ENCODE peak calls at places on chromosomes 11 and 22, in seven cellular contexts. One of them, this sample, is unnamed.
A peak's percentile ranks its signal among the peaks of the same experiment; 100 is the strongest.

GRCh38 chr11:34208266-34209135 is 103.1 kb downstream of the NAT10 start:
- DNase-seq in transverse colon: no peak
- DNase-seq in activated CD8-positive, alpha-beta memory T cell treated with anti-CD3 and anti-CD28 coated beads for 48 hours: no peak
- DNase-seq in naive B cell: no peak
- DNase-seq in HFF-Myc: no peak
- DNase-seq in CD4-positive, alpha-beta memory T cell: no peak
- DNase-seq in stimulated activated CD4-positive, alpha-beta T cell treated with anti-CD3 and anti-CD28 coated beads, Interleukin-12 subunit alpha, Interleukin-12 subunit beta, amount 100 ng/mL, for 48 hours: no peak
- DNase-seq in this sample: no peak

GRCh38 chr11:126352934-126353801 is 2.3 kb upstream of the ST3GAL4 start:
- DNase-seq in naive B cell: no peak
- DNase-seq in transverse colon: no peak
- DNase-seq in HFF-Myc: peak; percentile 32
- DNase-seq in CD4-positive, alpha-beta memory T cell: no peak
- DNase-seq in stimulated activated CD4-positive, alpha-beta T cell treated with anti-CD3 and anti-CD28 coated beads, Interleukin-12 subunit alpha, Interleukin-12 subunit beta, amount 100 ng/mL, for 48 hours: no peak
- DNase-seq in activated CD8-positive, alpha-beta memory T cell treated with anti-CD3 and anti-CD28 coated beads for 48 hours: no peak
- DNase-seq in this sample: peak; percentile 34

GRCh38 chr11:56396047-56396446 is 16.4 kb upstream of the OR5AL1 start:
- DNase-seq in CD4-positive, alpha-beta memory T cell: no peak
- DNase-seq in HFF-Myc: no peak
- DNase-seq in stimulated activated CD4-positive, alpha-beta T cell treated with anti-CD3 and anti-CD28 coated beads, Interleukin-12 subunit alpha, Interleukin-12 subunit beta, amount 100 ng/mL, for 48 hours: no peak
- DNase-seq in activated CD8-positive, alpha-beta memory T cell treated with anti-CD3 and anti-CD28 coated beads for 48 hours: no peak
- DNase-seq in transverse colon: no peak
- DNase-seq in naive B cell: no peak
- DNase-seq in this sample: peak; percentile 5

GRCh38 chr11:80841716-80842115 is 1400.9 kb upstream of the TENM4 start:
- DNase-seq in stimulated activated CD4-positive, alpha-beta T cell treated with anti-CD3 and anti-CD28 coated beads, Interleukin-12 subunit alpha, Interleukin-12 subunit beta, amount 100 ng/mL, for 48 hours: no peak
- DNase-seq in activated CD8-positive, alpha-beta memory T cell treated with anti-CD3 and anti-CD28 coated beads for 48 hours: no peak
- DNase-seq in transverse colon: no peak
- DNase-seq in CD4-positive, alpha-beta memory T cell: no peak
- DNase-seq in HFF-Myc: no peak
- DNase-seq in naive B cell: no peak
- DNase-seq in this sample: no peak

GRCh38 chr11:86395061-86395551 is 20.4 kb downstream of the CCDC81 start:
- DNase-seq in stimulated activated CD4-positive, alpha-beta T cell treated with anti-CD3 and anti-CD28 coated beads, Interleukin-12 subunit alpha, Interleukin-12 subunit beta, amount 100 ng/mL, for 48 hours: no peak
- DNase-seq in naive B cell: no peak
- DNase-seq in CD4-positive, alpha-beta memory T cell: no peak
- DNase-seq in activated CD8-positive, alpha-beta memory T cell treated with anti-CD3 and anti-CD28 coated beads for 48 hours: no peak
- DNase-seq in transverse colon: no peak
- DNase-seq in HFF-Myc: no peak
- DNase-seq in this sample: no peak

GRCh38 chr11:134014502-134014901 is 54.4 kb upstream of the JAM3 start:
- DNase-seq in naive B cell: no peak
- DNase-seq in CD4-positive, alpha-beta memory T cell: no peak
- DNase-seq in stimulated activated CD4-positive, alpha-beta T cell treated with anti-CD3 and anti-CD28 coated beads, Interleukin-12 subunit alpha, Interleukin-12 subunit beta, amount 100 ng/mL, for 48 hours: no peak
- DNase-seq in activated CD8-positive, alpha-beta memory T cell treated with anti-CD3 and anti-CD28 coated beads for 48 hours: no peak
- DNase-seq in HFF-Myc: no peak
- DNase-seq in transverse colon: no peak
- DNase-seq in this sample: peak; percentile 19

GRCh38 chr11:70090989-70091388 is 12.9 kb downstream of the ANO1 start:
- DNase-seq in transverse colon: no peak
- DNase-seq in CD4-positive, alpha-beta memory T cell: no peak
- DNase-seq in stimulated activated CD4-positive, alpha-beta T cell treated with anti-CD3 and anti-CD28 coated beads, Interleukin-12 subunit alpha, Interleukin-12 subunit beta, amount 100 ng/mL, for 48 hours: no peak
- DNase-seq in activated CD8-positive, alpha-beta memory T cell treated with anti-CD3 and anti-CD28 coated beads for 48 hours: no peak
- DNase-seq in naive B cell: no peak
- DNase-seq in HFF-Myc: no peak
- DNase-seq in this sample: no peak

GRCh38 chr22:40605676-40606250 is 30.8 kb downstream of the MRTFA start:
- DNase-seq in naive B cell: no peak
- DNase-seq in CD4-positive, alpha-beta memory T cell: no peak
- DNase-seq in transverse colon: no peak
- DNase-seq in activated CD8-positive, alpha-beta memory T cell treated with anti-CD3 and anti-CD28 coated beads for 48 hours: no peak
- DNase-seq in stimulated activated CD4-positive, alpha-beta T cell treated with anti-CD3 and anti-CD28 coated beads, Interleukin-12 subunit alpha, Interleukin-12 subunit beta, amount 100 ng/mL, for 48 hours: no peak
- DNase-seq in HFF-Myc: no peak
- DNase-seq in this sample: no peak

GRCh38 chr22:28822930-28823481 is 22.6 kb upstream of the XBP1 start:
- DNase-seq in HFF-Myc: no peak
- DNase-seq in transverse colon: peak; percentile 23
- DNase-seq in activated CD8-positive, alpha-beta memory T cell treated with anti-CD3 and anti-CD28 coated beads for 48 hours: no peak
- DNase-seq in stimulated activated CD4-positive, alpha-beta T cell treated with anti-CD3 and anti-CD28 coated beads, Interleukin-12 subunit alpha, Interleukin-12 subunit beta, amount 100 ng/mL, for 48 hours: no peak
- DNase-seq in CD4-positive, alpha-beta memory T cell: peak; percentile 69
- DNase-seq in naive B cell: no peak
- DNase-seq in this sample: peak; percentile 85

This sample was measured in NAMALWA.